ENCODE peak calls at places on chromosome X, in ten cellular contexts. S, W, J, G, H, C, A, K, L and E are unnamed samples.

GRCh38 chrX:48480142-48480541 is 4.1 kb downstream of the FTSJ1 start:
- DNase-seq in S (no peak), W (no peak), J (no peak), G (no peak), H (no peak), C (no peak), A (no peak), K (no peak), L (no peak), E (no peak)

GRCh38 chrX:3232262-3232950 is 114.0 kb downstream of the MXRA5 start:
- DNase-seq in S (no peak), W (no peak), J (no peak), G (no peak), H (no peak), C (no peak), A (peak), K (no peak), L (no peak), E (no peak)

GRCh38 chrX:150058728-150059127 is 120.4 kb upstream of the EOLA2 start:
- DNase-seq in S (no peak), W (no peak), J (no peak), G (no peak), H (no peak), C (no peak), A (no peak), K (no peak), L (no peak), E (no peak)

GRCh38 chrX:49186125-49187027 is at the start of gene PRICKLE3:
- DNase-seq in S (peak), W (peak), J (peak), G (peak), H (peak), C (peak), A (peak), K (peak), L (peak), E (no peak)

GRCh38 chrX:68652327-68652930 is 5.0 kb downstream of the STARD8 start:
- DNase-seq in S (no peak), W (no peak), J (no peak), G (no peak), H (no peak), C (no peak), A (peak), K (no peak), L (no peak), E (no peak)

GRCh38 chrX:37776283-37776986 is 3.4 kb upstream of the CYBB start:
- DNase-seq in S (no peak), W (no peak), J (no peak), G (peak), H (no peak), C (no peak), A (no peak), K (no peak), L (no peak), E (no peak)

GRCh38 chrX:70454441-70455365 is 10.1 kb downstream of the DLG3 start:
- DNase-seq in S (peak), W (peak), J (peak), G (peak), H (peak), C (peak), A (peak), K (peak), L (peak), E (no peak)

GRCh38 chrX:105981772-105982485 is 56.6 kb downstream of the SERPINA7 start:
- DNase-seq in S (no peak), W (no peak), J (no peak), G (no peak), H (no peak), C (no peak), A (no peak), K (no peak), L (no peak), E (no peak)

GRCh38 chrX:143634701-143635442 is 1.0 kb downstream of the SLITRK4 start:
- DNase-seq in S (no peak), W (no peak), J (no peak), G (no peak), H (peak), C (no peak), A (no peak), K (no peak), L (no peak), E (peak)

GRCh38 chrX:130825509-130825908 is 77.5 kb downstream of the ENOX2 start:
- DNase-seq in S (no peak), W (no peak), J (no peak), G (no peak), H (no peak), C (no peak), A (no peak), K (no peak), L (no peak), E (no peak)

GRCh38 chrX:134764202-134764785 is 106.0 kb upstream of the PLAC1 start:
- DNase-seq in S (peak), W (no peak), J (no peak), G (no peak), H (no peak), C (no peak), A (no peak), K (no peak), L (no peak), E (peak)

GRCh38 chrX:53686151-53686885 is at the start of gene HUWE1:
- DNase-seq in S (peak), W (peak), J (peak), G (peak), H (peak), C (peak), A (peak), K (peak), L (peak), E (peak)

GRCh38 chrX:10750581-10750980 is 130.2 kb upstream of the MID1 start:
- DNase-seq in S (no peak), W (no peak), J (no peak), G (no peak), H (no peak), C (no peak), A (peak), K (no peak), L (no peak), E (no peak)

GRCh38 chrX:1391707-1392375 is at the start of gene SLC25A6:
- DNase-seq in S (peak), W (peak), J (peak), G (peak), H (peak), C (peak), A (peak), K (peak), L (peak), E (peak)

GRCh38 chrX:48918303-48918643 is 551 bp downstream of the PIM2 start:
- DNase-seq in S (no peak), W (no peak), J (no peak), G (no peak), H (no peak), C (no peak), A (no peak), K (no peak), L (no peak), E (no peak)

GRCh38 chrX:154516655-154517100 is 646 bp upstream of the FAM3A start:
- DNase-seq in S (no peak), W (no peak), J (peak), G (no peak), H (no peak), C (peak), A (peak), K (no peak), L (no peak), E (no peak)

GRCh38 chrX:2693123-2693438 is 2.0 kb downstream of the CD99 start:
- DNase-seq in S (no peak), W (no peak), J (no peak), G (no peak), H (no peak), C (no peak), A (no peak), K (no peak), L (no peak), E (no peak)

GRCh38 chrX:80431502-80431832 is 11.2 kb downstream of the TENT5D start:
- DNase-seq in S (no peak), W (no peak), J (no peak), G (no peak), H (no peak), C (no peak), A (no peak), K (no peak), L (no peak), E (no peak)

GRCh38 chrX:63275127-63275526 is 76.0 kb downstream of the SPIN4 start:
- DNase-seq in S (peak), W (peak), J (no peak), G (no peak), H (peak), C (no peak), A (peak), K (no peak), L (peak), E (no peak)

GRCh38 chrX:34382416-34382815 is 250.3 kb upstream of the FAM47A start:
- DNase-seq in S (no peak), W (no peak), J (no peak), G (no peak), H (no peak), C (no peak), A (no peak), K (no peak), L (no peak), E (no peak)

GRCh38 chrX:132774312-132774711 is 184.1 kb downstream of the HS6ST2 start:
- DNase-seq in S (no peak), W (no peak), J (no peak), G (no peak), H (no peak), C (no peak), A (no peak), K (no peak), L (no peak), E (no peak)

GRCh38 chrX:1860936-1861670 is 246.2 kb downstream of the ASMT start:
- DNase-seq in S (no peak), W (no peak), J (no peak), G (no peak), H (no peak), C (no peak), A (no peak), K (no peak), L (no peak), E (no peak)

GRCh38 chrX:117973175-117974075 is 143.2 kb downstream of the KLHL13 start:
- DNase-seq in S (no peak), W (no peak), J (no peak), G (no peak), H (no peak), C (no peak), A (no peak), K (no peak), L (no peak), E (no peak)

GRCh38 chrX:153560000-153560399 is 38.9 kb downstream of the CCNQ start:
- DNase-seq in S (no peak), W (no peak), J (no peak), G (no peak), H (no peak), C (no peak), A (peak), K (no peak), L (no peak), E (no peak)

GRCh38 chrX:39815621-39816020 is 282.1 kb downstream of the BCOR start:
- DNase-seq in S (peak), W (no peak), J (no peak), G (no peak), H (no peak), C (no peak), A (peak), K (no peak), L (no peak), E (no peak)

GRCh38 chrX:106481341-106481740 is 130.4 kb upstream of the RADX start:
- DNase-seq in S (peak), W (peak), J (peak), G (peak), H (peak), C (no peak), A (peak), K (no peak), L (no peak), E (no peak)

GRCh38 chrX:151722241-151722846 is 6.5 kb downstream of the FATE1 start:
- DNase-seq in S (peak), W (peak), J (no peak), G (no peak), H (peak), C (peak), A (no peak), K (no peak), L (no peak), E (no peak)

GRCh38 chrX:115324194-115324593 is 34.7 kb downstream of the LUZP4 start:
- DNase-seq in S (no peak), W (no peak), J (no peak), G (no peak), H (peak), C (no peak), A (peak), K (no peak), L (no peak), E (no peak)

GRCh38 chrX:83008415-83008814 is 499.7 kb upstream of the POU3F4 start:
- DNase-seq in S (peak), W (no peak), J (no peak), G (no peak), H (no peak), C (no peak), A (no peak), K (no peak), L (no peak), E (no peak)

GRCh38 chrX:38657562-38657961 is 96.2 kb downstream of the TSPAN7 start:
- DNase-seq in S (no peak), W (no peak), J (no peak), G (no peak), H (no peak), C (no peak), A (no peak), K (no peak), L (no peak), E (no peak)

GRCh38 chrX:102899940-102900916 is 36.8 kb upstream of the RAB40AL start:
- DNase-seq in S (peak), W (peak), J (peak), G (peak), H (peak), C (peak), A (peak), K (peak), L (no peak), E (peak)

GRCh38 chrX:7083468-7084396 is 63.8 kb upstream of the STS start:
- DNase-seq in S (no peak), W (peak), J (no peak), G (peak), H (no peak), C (no peak), A (peak), K (no peak), L (peak), E (peak)

GRCh38 chrX:113512700-113513395 is 672.2 kb upstream of the AMOT start:
- DNase-seq in S (no peak), W (no peak), J (no peak), G (no peak), H (no peak), C (no peak), A (peak), K (no peak), L (no peak), E (peak)

GRCh38 chrX:103441878-103442535 is 65.7 kb downstream of the BEX3 start:
- DNase-seq in S (no peak), W (no peak), J (no peak), G (no peak), H (no peak), C (no peak), A (no peak), K (no peak), L (no peak), E (no peak)

GRCh38 chrX:48957477-48957826 is at the start of gene OTUD5:
- DNase-seq in S (no peak), W (no peak), J (peak), G (peak), H (peak), C (no peak), A (no peak), K (peak), L (peak), E (no peak)

GRCh38 chrX:69173906-69174305 is 8.7 kb upstream of the PJA1 start:
- DNase-seq in S (no peak), W (no peak), J (no peak), G (no peak), H (no peak), C (no peak), A (no peak), K (no peak), L (no peak), E (no peak)

GRCh38 chrX:126820700-126821420 is 1.3 kb downstream of the PRR32 start:
- DNase-seq in S (no peak), W (no peak), J (no peak), G (no peak), H (no peak), C (no peak), A (no peak), K (no peak), L (no peak), E (no peak)

GRCh38 chrX:18707442-18708049 is at the start of gene PPEF1:
- DNase-seq in S (peak), W (no peak), J (no peak), G (no peak), H (no peak), C (no peak), A (no peak), K (no peak), L (no peak), E (no peak)

GRCh38 chrX:40152173-40152705 is 54.5 kb upstream of the BCOR start:
- DNase-seq in S (no peak), W (peak), J (peak), G (no peak), H (no peak), C (peak), A (no peak), K (no peak), L (no peak), E (no peak)

GRCh38 chrX:107777536-107777832 is at the start of gene NCBP2L:
- DNase-seq in S (no peak), W (no peak), J (no peak), G (no peak), H (no peak), C (no peak), A (no peak), K (no peak), L (no peak), E (no peak)

GRCh38 chrX:107776649-107777535 is 641 bp upstream of the NCBP2L start:
- DNase-seq in S (peak), W (peak), J (peak), G (peak), H (peak), C (peak), A (peak), K (peak), L (peak), E (peak)

GRCh38 chrX:107773906-107774435 is 1.6 kb downstream of the TSC22D3 start:
- DNase-seq in S (no peak), W (no peak), J (no peak), G (no peak), H (peak), C (no peak), A (no peak), K (no peak), L (no peak), E (no peak)

GRCh38 chrX:107775000-107775733 is 420 bp downstream of the TSC22D3 start:
- DNase-seq in S (no peak), W (peak), J (no peak), G (no peak), H (no peak), C (peak), A (no peak), K (no peak), L (no peak), E (no peak)

GRCh38 chrX:107775734-107776511 is at the start of gene TSC22D3:
- DNase-seq in S (peak), W (peak), J (peak), G (peak), H (peak), C (peak), A (peak), K (peak), L (peak), E (peak)
- TF ChIP-seq POLR2A in S (no peak), W (peak), J (peak), G (peak), H (peak), C (peak), A (no peak), K (peak), L (no peak), E (no peak)

DNA sequence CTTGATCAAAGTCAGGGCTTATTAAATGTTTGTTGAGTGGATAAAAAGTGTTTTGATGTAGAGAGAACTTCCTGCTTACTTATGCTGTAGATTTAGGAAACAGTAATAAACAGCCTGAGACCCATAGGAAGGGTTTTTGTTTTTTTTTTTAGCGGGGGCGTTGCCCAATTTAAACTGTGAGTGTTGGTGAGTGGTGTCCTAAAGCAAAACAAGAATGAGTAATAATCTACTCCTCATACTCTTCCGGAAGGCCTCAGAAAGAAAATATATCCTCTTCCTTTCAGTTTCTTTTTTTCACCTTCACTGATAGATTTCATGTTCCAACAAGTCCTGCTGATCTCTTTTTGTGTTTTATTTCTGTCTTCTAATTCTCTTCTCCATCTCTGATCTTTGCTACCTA is 104.4 kb upstream of the SCML1 start:
- DNase-seq in S (no peak), W (no peak), J (no peak), G (no peak), H (no peak), C (no peak), A (peak), K (no peak), L (no peak), E (no peak)
- TF ChIP-seq POLR2A in S (no peak), W (no peak), J (no peak), G (no peak), H (no peak), C (no peak), A (no peak), K (no peak), L (no peak), E (no peak)

DNA sequence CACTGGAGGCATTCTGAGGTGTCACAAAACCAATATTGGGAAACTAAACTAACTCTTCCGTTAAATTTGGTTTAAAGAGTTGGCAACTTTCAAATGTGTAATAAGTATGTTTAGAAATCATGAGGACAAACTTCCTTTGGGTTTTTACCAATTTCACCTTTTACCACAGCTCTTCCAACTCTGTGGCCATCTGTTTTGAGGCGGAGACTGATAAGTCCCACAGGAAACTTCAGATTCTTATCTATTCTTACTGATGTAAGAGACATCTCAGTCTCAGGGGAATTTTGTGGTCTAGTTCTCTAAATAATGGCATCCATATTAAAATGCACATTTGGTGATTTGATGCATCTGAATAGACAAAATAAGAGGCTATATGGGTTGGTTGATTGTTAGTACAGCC is 229.2 kb upstream of the AFF2 start:
- DNase-seq in S (no peak), W (no peak), J (no peak), G (no peak), H (no peak), C (no peak), A (no peak), K (no peak), L (no peak), E (no peak)
- TF ChIP-seq POLR2A in S (no peak), W (no peak), J (no peak), G (no peak), H (no peak), C (no peak), A (no peak), K (no peak), L (no peak), E (no peak)

DNA sequence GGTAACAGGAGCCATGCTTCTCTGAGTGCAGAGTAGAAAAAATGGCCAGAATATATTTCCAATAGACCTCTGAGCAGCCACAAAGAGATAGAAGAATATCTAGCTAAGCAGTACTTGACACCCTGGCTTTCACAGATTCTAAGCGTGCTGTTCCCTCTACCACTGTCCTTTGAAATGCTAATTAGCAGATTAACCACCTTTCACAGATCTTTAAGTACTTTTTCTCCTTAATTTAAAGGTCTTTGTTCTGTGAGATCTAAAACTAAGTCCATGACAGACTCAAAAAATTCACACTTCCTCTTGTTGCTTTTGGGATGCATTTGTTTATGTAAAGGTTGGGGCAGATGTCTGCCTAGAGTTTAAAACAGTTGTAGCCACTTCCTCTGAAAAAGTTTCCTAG is 28.3 kb upstream of the MAGEC2 start:
- DNase-seq in S (no peak), W (no peak), J (no peak), G (no peak), H (no peak), C (no peak), A (no peak), K (no peak), L (no peak), E (no peak)
- TF ChIP-seq POLR2A in S (no peak), W (no peak), J (no peak), G (no peak), H (no peak), C (no peak), A (no peak), K (no peak), L (no peak), E (no peak)